ENCODE peak calls at places on chromosomes 13 and 19, in nine cellular contexts. Z, C, U, X, F, B, R, W and G are unnamed samples. For H3K36me3, the result is how much of the 10 kb centered on the place peaks cover.

GRCh38 chr13:73849292-73849691 is 284.9 kb downstream of the KLF12 start:
- DNase-seq in Z (peak), B (no peak), U (no peak), F (peak), W (peak), C (no peak), X (no peak), R (no peak), G (peak)

GRCh38 chr19:1755467-1756155 is 2.3 kb downstream of the ONECUT3 start:
- DNase-seq in X (no peak), F (no peak), U (no peak), Z (no peak), R (no peak), B (no peak), W (no peak), C (no peak), G (peak)

GRCh38 chr19:38650911-38651584 is 3.6 kb downstream of the ACTN4 start:
- DNase-seq in Z (no peak), W (no peak), B (peak), C (no peak), R (no peak), F (no peak), X (no peak), U (no peak), G (no peak)

GRCh38 chr19:892243-892996 is 567 bp downstream of the MED16 start:
- DNase-seq in X (no peak), C (no peak), F (peak), Z (no peak), U (no peak), R (no peak), W (peak), B (no peak), G (peak)

GRCh38 chr19:3034845-3035541 is 5.9 kb upstream of the TLE2 start:
- DNase-seq in Z (peak), W (peak), X (no peak), B (peak), R (no peak), C (no peak), F (no peak), U (no peak), G (peak)

GRCh38 chr13:48231080-48231479 is 1.9 kb upstream of the ITM2B start:
- DNase-seq in R (no peak), C (no peak), Z (no peak), X (no peak), U (no peak), F (no peak), W (no peak), B (no peak), G (no peak)

GRCh38 chr13:25375727-25376358 is 4.1 kb downstream of the ATP8A2 start:
- DNase-seq in Z (peak), C (no peak), U (no peak), B (no peak), F (peak), R (no peak), X (peak), W (peak), G (peak)

GRCh38 chr13:37878921-37879320 is 9.3 kb upstream of the TRPC4 start:
- DNase-seq in X (no peak), W (no peak), R (no peak), F (no peak), B (no peak), U (no peak), C (no peak), Z (no peak), G (no peak)

GRCh38 chr13:75384881-75385707 is 96.9 kb downstream of the TBC1D4 start:
- DNase-seq in W (peak), R (no peak), U (no peak), X (no peak), C (no peak), Z (no peak), B (no peak), F (no peak), G (no peak)

GRCh38 chr19:2807379-2808128 is 12.1 kb upstream of the ZNF554 start:
- DNase-seq in W (no peak), Z (no peak), F (no peak), X (no peak), B (no peak), R (no peak), U (no peak), C (no peak), G (peak)

GRCh38 chr19:347946-348861 is 3.6 kb upstream of the MIER2 start:
- DNase-seq in Z (no peak), X (no peak), U (no peak), B (peak), W (no peak), F (peak), C (peak), R (no peak), G (peak)

GRCh38 chr19:46661735-46662592 is 982 bp upstream of the DACT3 start:
- DNase-seq in B (peak), F (peak), C (peak), X (peak), W (peak), Z (peak), R (no peak), U (peak), G (peak)

GRCh38 chr13:51731759-51732158 is 72.2 kb downstream of the DHRS12 start:
- DNase-seq in C (no peak), F (no peak), R (no peak), U (no peak), Z (no peak), B (no peak), X (no peak), W (no peak), G (no peak)

GRCh38 chr19:14558370-14559066 is 13.3 kb downstream of the NDUFB7 start:
- DNase-seq in F (no peak), U (peak), W (no peak), R (no peak), C (no peak), Z (no peak), B (no peak), X (peak), G (peak)

GRCh38 chr13:65943711-65944110 is 1286.4 kb downstream of the PCDH9 start:
- DNase-seq in R (no peak), B (no peak), X (no peak), C (no peak), F (no peak), W (no peak), U (no peak), Z (no peak), G (no peak)

DNA sequence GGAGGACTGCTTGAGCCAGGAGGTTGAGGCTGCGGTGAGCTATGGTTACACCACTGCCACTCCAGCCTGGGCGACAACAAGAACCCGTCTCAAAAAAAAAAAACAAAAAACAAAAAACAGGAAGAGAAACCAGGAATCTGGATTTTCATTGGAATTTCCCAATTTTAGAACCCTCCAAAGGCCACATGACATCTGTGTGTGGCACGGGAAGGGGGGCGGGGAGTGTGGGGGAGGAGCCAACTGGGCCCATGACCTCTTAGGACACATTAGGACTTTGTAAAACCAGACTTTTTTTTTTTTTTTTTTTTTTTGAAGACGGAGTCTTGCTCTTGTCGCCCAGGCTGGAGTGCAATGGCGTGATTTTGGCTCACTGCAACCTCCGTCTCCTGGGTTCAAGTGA is 21.2 kb upstream of the MYDGF start:
- DNase-seq in R (no peak), X (no peak), C (no peak), F (no peak), W (no peak), U (peak), Z (peak), B (no peak), G (no peak)
- H3K36me3 ChIP-seq in R (half or more), X (half or more), C (under half), F (half or more), W (half or more), U (half or more), Z (under half), B (half or more), G (under half)

DNA sequence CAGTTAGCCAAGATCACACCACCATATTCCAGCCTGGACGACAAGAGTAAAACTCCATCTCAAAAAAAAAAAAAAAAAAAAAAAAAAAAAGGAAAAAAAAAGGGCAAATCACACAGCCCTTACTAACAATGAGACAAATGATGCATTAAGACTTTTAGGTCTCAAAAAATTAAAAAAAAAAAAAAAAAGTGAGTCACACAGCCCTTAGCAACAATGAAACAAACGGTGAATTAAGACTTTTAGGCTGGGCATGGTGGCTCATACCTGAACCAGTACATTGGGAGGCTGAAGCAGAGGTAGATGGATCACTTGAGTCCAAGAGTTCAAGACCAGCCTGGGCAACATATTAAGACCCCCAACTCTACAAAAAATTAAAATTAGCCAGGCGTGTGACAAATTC is 32.4 kb upstream of the EIF3G start:
- DNase-seq in U (no peak), X (no peak), W (no peak), Z (no peak), F (no peak), R (no peak), B (no peak), C (no peak), G (no peak)
- H3K36me3 ChIP-seq in U (half or more), X (under half), W (half or more), Z (under half), F (half or more), R (half or more), B (half or more), C (under half), G (half or more)

DNA sequence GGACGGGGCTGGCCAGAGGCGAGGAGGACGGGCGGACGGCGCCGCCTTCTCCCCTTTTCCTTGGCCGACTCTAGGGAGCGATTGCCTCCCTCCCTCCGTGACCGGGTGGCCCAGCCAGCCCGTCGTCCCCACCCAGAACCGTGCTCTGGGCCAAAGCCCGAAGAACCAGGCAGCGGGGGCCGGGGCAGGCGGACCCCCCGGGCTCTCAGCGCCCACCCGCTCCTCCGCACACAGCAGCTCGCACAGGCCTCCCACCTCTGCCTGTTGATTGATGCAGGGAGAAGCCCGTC is 9.3 kb upstream of the MARCHF2 start:
- DNase-seq in W (no peak), C (no peak), Z (no peak), F (no peak), U (no peak), X (no peak), B (no peak), R (no peak), G (peak)
- H3K36me3 ChIP-seq in W (under half), C (under half), Z (under half), F (under half), U (half or more), X (under half), B (under half), R (under half), G (under half)

GRCh38 chr19:5627395-5627904 is 4.6 kb downstream of the SAFB start:
- DNase-seq in R (no peak), W (peak), C (peak), U (peak), B (peak), Z (peak), X (no peak), F (peak), G (no peak)
- H3K36me3 ChIP-seq in R (under half), W (half or more), C (under half), U (under half), B (under half), Z (under half), X (under half), F (half or more), G (under half)

DNA sequence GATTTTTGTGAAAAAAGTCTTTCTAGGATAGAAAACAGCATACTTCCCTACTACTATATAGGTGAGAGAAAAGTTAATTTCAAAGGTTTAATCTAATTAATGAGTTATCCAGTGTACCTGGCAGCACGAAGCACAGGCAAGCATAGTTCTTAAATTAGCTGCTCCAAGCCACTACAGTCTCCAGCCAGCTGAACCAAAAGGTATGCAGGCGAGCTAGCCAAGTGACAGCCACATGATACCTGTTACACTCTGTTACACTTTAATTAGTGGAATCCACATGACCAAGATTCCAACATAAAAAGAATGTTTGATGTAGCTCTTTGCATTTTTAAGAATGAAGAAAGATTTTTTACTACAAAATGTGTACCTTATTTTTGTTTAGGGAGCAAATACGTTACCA is 15.5 kb downstream of the SLC25A30 start:
- DNase-seq in F (no peak), B (no peak), W (no peak), C (no peak), R (no peak), X (peak), Z (no peak), U (no peak), G (peak)
- H3K36me3 ChIP-seq in F (half or more), B (under half), W (under half), C (under half), R (under half), X (under half), Z (under half), U (half or more), G (under half)

DNA sequence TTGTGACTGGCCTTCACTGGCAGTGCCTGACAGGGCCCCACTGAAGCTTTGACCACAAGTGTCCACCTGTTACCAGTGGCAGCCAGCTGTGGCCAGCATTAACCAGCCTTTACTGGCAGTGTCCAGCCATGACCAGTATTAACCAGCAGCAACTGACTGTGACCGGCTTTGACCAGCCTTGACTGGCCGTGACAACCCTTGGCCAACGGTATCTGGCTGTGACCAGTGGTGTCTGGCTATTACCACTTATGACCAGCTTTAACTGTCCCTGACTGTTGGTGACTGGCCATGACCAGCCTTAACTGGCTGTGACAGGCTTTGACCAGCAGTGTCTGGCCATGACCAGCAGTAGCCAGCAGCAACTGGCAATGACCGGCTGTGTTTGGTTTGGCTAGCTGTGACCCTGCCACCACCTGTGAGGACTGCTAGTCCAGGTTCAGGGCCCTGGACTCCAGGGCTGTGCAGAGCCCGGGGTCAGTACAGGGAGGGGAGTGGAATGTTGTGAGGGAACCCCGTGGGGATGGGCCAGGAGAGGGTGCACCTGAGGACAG is 32.2 kb downstream of the CKM start:
- DNase-seq in U (no peak), C (no peak), X (no peak), F (no peak), Z (no peak), W (no peak), R (no peak), B (no peak), G (no peak)
- H3K36me3 ChIP-seq in U (half or more), C (under half), X (under half), F (under half), Z (under half), W (under half), R (under half), B (under half), G (under half)

GRCh38 chr19:49094505-49095482 is 9.5 kb downstream of the SNRNP70 start:
- DNase-seq in X (no peak), U (peak), C (no peak), W (no peak), B (no peak), R (no peak), Z (no peak), F (no peak), G (no peak)

GRCh38 chr19:49101160-49101559 is 13.0 kb upstream of the LIN7B start:
- DNase-seq in Z (no peak), W (no peak), R (no peak), C (no peak), U (no peak), B (no peak), X (no peak), F (no peak), G (no peak)

GRCh38 chr19:49098795-49099194 is 13.5 kb downstream of the SNRNP70 start:
- DNase-seq in U (no peak), X (peak), R (no peak), F (no peak), W (no peak), C (no peak), B (no peak), Z (no peak), G (no peak)

GRCh38 chr19:49102303-49102702 is 11.9 kb upstream of the LIN7B start:
- DNase-seq in Z (no peak), U (no peak), C (no peak), F (no peak), W (no peak), R (no peak), X (no peak), B (no peak), G (no peak)

GRCh38 chr19:49097453-49098288 is 12.4 kb downstream of the SNRNP70 start:
- DNase-seq in C (no peak), F (peak), U (peak), X (peak), R (no peak), B (peak), Z (peak), W (peak), G (peak)
- H3K36me3 ChIP-seq in C (under half), F (half or more), U (half or more), X (half or more), R (half or more), B (half or more), Z (under half), W (half or more), G (under half)

GRCh38 chr19:50482271-50482855 is 5.7 kb upstream of the GARIN5A start:
- DNase-seq in B (no peak), Z (no peak), X (no peak), C (no peak), W (no peak), R (no peak), U (no peak), F (no peak), G (no peak)
- H3K36me3 ChIP-seq in B (under half), Z (under half), X (half or more), C (under half), W (half or more), R (under half), U (half or more), F (under half), G (under half)

GRCh38 chr19:55613396-55613795 is 7.9 kb downstream of the ZNF865 start:
- DNase-seq in C (no peak), B (no peak), W (no peak), Z (no peak), X (no peak), F (no peak), U (no peak), R (no peak), G (peak)

GRCh38 chr19:55613930-55614710 is 8.7 kb downstream of the ZNF865 start:
- DNase-seq in R (no peak), Z (no peak), C (no peak), B (no peak), F (no peak), W (no peak), U (no peak), X (no peak), G (peak)

GRCh38 chr19:55609326-55609725 is 3.9 kb downstream of the ZNF865 start:
- DNase-seq in F (no peak), U (no peak), C (no peak), B (no peak), W (no peak), Z (no peak), X (no peak), R (no peak), G (no peak)

GRCh38 chr19:55611983-55612645 is 6.7 kb downstream of the ZNF865 start:
- DNase-seq in F (no peak), C (no peak), X (no peak), Z (no peak), U (no peak), W (no peak), B (no peak), R (no peak), G (no peak)

DNA sequence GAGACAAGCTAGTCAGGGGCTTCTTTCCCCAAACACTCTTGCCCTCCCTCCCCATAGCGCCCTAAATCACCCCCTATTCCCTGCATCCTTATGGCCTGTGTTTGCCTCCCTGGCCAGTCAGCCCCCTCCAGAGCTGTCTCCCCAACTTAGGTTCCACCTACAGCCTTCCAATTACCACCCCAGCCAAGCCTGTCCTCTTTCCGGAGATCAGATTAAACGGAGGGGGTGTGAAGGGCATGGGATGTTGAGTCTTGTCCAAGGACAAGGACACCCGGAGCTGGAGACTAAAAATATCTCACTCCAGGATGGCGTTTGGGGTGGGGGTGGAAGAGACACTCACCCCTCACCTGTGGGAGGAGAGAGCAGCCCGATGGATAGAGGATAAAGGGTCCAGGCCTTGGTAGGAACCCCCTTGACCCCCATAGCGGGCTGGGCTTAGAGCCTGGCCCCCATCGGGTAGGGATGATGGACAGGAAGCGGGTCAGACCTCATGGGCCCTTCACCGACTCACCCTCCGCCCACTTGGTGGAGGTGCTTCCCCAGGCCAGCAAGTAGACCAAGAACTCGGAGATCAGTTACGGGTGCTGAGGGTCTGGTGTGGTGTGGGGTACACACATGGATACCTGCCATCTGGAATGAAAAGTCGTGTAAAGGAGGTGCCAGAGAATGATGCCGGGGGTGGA is 6.0 kb downstream of the ZNF865 start:
- DNase-seq in X (no peak), Z (no peak), U (no peak), W (no peak), B (no peak), C (no peak), F (no peak), R (no peak), G (no peak)
- H3K36me3 ChIP-seq in X (under half), Z (under half), U (under half), W (under half), B (under half), C (under half), F (under half), R (under half), G (under half)